ENCODE peak calls at places on chromosomes 13 and 19, in five cellular contexts. K, Z, H, Q and A are unnamed samples.

GRCh38 chr13:45511310-45512147 is 46.8 kb downstream of the COG3 start:
- DNase-seq in K (no peak), Z (peak; percentile 64), H (no peak), Q (no peak), A (peak; percentile 71)

GRCh38 chr13:19601749-19602725 is 31.4 kb upstream of the MPHOSPH8 start:
- DNase-seq in K (no peak), Z (peak; percentile 54), H (peak; percentile 23), Q (no peak), A (peak; percentile 46)

GRCh38 chr13:29465741-29466293 is 129.7 kb downstream of the SLC7A1 start:
- DNase-seq in K (no peak), Z (peak; percentile 83), H (no peak), Q (no peak), A (peak; percentile 73)

GRCh38 chr19:2428027-2428690 is 773 bp upstream of the TIMM13 start:
- DNase-seq in K (no peak), Z (peak; percentile 24), H (no peak), Q (peak; percentile 33), A (no peak)

GRCh38 chr19:39941151-39941550 is 6.7 kb upstream of the FCGBP start:
- DNase-seq in K (no peak), Z (no peak), H (no peak), Q (no peak), A (no peak)

GRCh38 chr13:50893211-50893852 is 16.3 kb upstream of the RNASEH2B start:
- DNase-seq in K (no peak), Z (peak; percentile 37), H (no peak), Q (peak; percentile 40), A (no peak)

GRCh38 chr19:402786-403185 is 6.2 kb downstream of the C2CD4C start:
- DNase-seq in K (no peak), Z (no peak), H (no peak), Q (no peak), A (no peak)

GRCh38 chr19:41860419-41861097 is 503 bp downstream of the RPS19 start:
- DNase-seq in K (no peak), Z (peak; percentile 22), H (no peak), Q (no peak), A (no peak)

GRCh38 chr19:55053735-55054134 is 9.2 kb downstream of the RDH13 start:
- DNase-seq in K (no peak), Z (no peak), H (no peak), Q (no peak), A (no peak)

GRCh38 chr13:84399320-84400085 is 517.2 kb upstream of the SLITRK1 start:
- DNase-seq in K (no peak), Z (peak; percentile 51), H (no peak), Q (no peak), A (peak; percentile 9)

GRCh38 chr13:37715606-37716015 is 117.0 kb upstream of the POSTN start:
- DNase-seq in K (no peak), Z (peak; percentile 92), H (no peak), Q (no peak), A (peak; percentile 31)

GRCh38 chr19:50215820-50216219 is 12.4 kb downstream of the MYH14 start:
- DNase-seq in K (no peak), Z (no peak), H (no peak), Q (no peak), A (no peak)

GRCh38 chr19:49579947-49580263 is 451 bp downstream of the NOSIP start:
- DNase-seq in K (no peak), Z (no peak), H (no peak), Q (no peak), A (no peak)

GRCh38 chr13:30864352-30865130 is 41.5 kb upstream of the MEDAG start:
- DNase-seq in K (no peak), Z (peak; percentile 98), H (no peak), Q (no peak), A (no peak)

GRCh38 chr13:26679411-26679810 is 81.2 kb downstream of the GPR12 start:
- DNase-seq in K (no peak), Z (peak; percentile 23), H (no peak), Q (no peak), A (no peak)

GRCh38 chr19:1151917-1152601 is 22.0 kb downstream of the SBNO2 start:
- DNase-seq in K (no peak), Z (no peak), H (no peak), Q (no peak), A (no peak)

GRCh38 chr19:2014731-2015610 is 543 bp downstream of the BTBD2 start:
- DNase-seq in K (no peak), Z (no peak), H (no peak), Q (no peak), A (no peak)

GRCh38 chr19:18274776-18275356 is 614 bp upstream of the IQCN start:
- DNase-seq in K (no peak), Z (peak; percentile 86), H (peak; percentile 85), Q (no peak), A (peak; percentile 94)

GRCh38 chr19:35596366-35596999 is 10.5 kb downstream of the PMIS2 start:
- DNase-seq in K (no peak), Z (no peak), H (no peak), Q (no peak), A (peak; percentile 16)

GRCh38 chr13:60261432-60262351 is 98.0 kb upstream of the DIAPH3 start:
- DNase-seq in K (no peak), Z (no peak), H (no peak), Q (no peak), A (no peak)

GRCh38 chr19:9796113-9796773 is 22.6 kb downstream of the FBXL12 start:
- DNase-seq in K (peak; percentile 72), Z (peak; percentile 87), H (peak; percentile 85), Q (peak; percentile 83), A (peak; percentile 94)

GRCh38 chr13:53422415-53422814 is 393.8 kb downstream of the OLFM4 start:
- DNase-seq in K (no peak), Z (no peak), H (no peak), Q (no peak), A (no peak)

GRCh38 chr19:54209748-54210494 is 9.3 kb downstream of the RPS9 start:
- DNase-seq in K (no peak), Z (peak; percentile 97), H (peak; percentile 95), Q (peak; percentile 56), A (peak; percentile 100)

GRCh38 chr13:20400774-20401173 is 124.9 kb downstream of the CRYL1 start:
- DNase-seq in K (no peak), Z (peak; percentile 71), H (peak; percentile 19), Q (no peak), A (no peak)

GRCh38 chr13:49213539-49213938 is 6.6 kb upstream of the MLNR start:
- DNase-seq in K (no peak), Z (no peak), H (no peak), Q (no peak), A (no peak)

GRCh38 chr13:74306496-74306895 is 172.3 kb upstream of the KLF12 start:
- DNase-seq in K (no peak), Z (peak; percentile 40), H (no peak), Q (no peak), A (peak; percentile 18)

GRCh38 chr19:33997690-33998089 is 174.6 kb upstream of the LSM14A start:
- DNase-seq in K (no peak), Z (no peak), H (no peak), Q (no peak), A (no peak)

GRCh38 chr19:33998302-33998701 is 174.0 kb upstream of the LSM14A start:
- DNase-seq in K (no peak), Z (no peak), H (no peak), Q (no peak), A (no peak)

DNA sequence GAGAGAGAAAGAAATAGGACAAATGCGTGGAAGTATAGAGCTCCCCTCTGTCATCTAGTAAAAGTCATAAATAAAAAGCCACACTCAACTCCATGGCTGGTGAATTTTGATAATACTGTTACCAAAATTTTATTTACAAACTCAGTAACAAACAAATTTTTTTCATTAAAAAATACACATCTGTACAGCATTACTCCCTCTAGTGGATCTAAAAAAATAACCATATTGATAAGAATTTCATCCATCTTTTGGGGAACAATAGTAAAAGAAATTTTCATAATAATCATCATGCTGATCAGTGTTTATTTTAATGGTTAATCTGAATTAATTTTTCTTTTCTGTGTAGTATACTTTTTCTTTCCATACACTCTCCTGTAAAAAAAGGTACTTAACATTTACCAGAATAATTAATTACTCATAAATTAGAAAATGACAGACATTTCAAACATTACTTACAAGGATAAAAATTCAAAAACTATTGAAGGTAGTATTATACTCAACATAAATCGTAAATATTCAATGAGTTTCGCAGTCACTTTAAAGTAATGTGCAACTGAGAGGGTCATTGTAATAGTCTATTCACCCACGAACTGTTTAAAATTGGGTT is 173.5 kb upstream of the LSM14A start:
- DNase-seq in K (no peak), Z (peak; percentile 6), H (no peak), Q (no peak), A (peak; percentile 5)
- TF ChIP-seq CTCF in K (peak; percentile 30), Z (no peak), H (peak; percentile 36), Q (no peak), A (peak; percentile 28)

GRCh38 chr13:72952529-72953141 is 106.2 kb upstream of the KLF5 start:
- DNase-seq in K (no peak), Z (no peak), H (no peak), Q (no peak), A (no peak)
- TF ChIP-seq CTCF in K (no peak), Z (no peak), H (no peak), Q (no peak), A (no peak)

GRCh38 chr19:43224855-43225253 is 19.4 kb upstream of the PSG4 start:
- DNase-seq in K (no peak), Z (no peak), H (no peak), Q (no peak), A (no peak)

GRCh38 chr19:43229315-43229714 is 23.9 kb upstream of the PSG4 start:
- DNase-seq in K (no peak), Z (peak; percentile 11), H (no peak), Q (no peak), A (peak; percentile 43)
- TF ChIP-seq CTCF in K (no peak), Z (no peak), H (no peak), Q (no peak), A (peak; percentile 33)

GRCh38 chr19:8696993-8697392 is 1.6 kb downstream of the ACTL9 start:
- DNase-seq in K (no peak), Z (no peak), H (no peak), Q (no peak), A (no peak)

GRCh38 chr19:8699908-8700307 is 1.3 kb upstream of the ACTL9 start:
- DNase-seq in K (no peak), Z (no peak), H (no peak), Q (no peak), A (no peak)

GRCh38 chr19:8698433-8699063 is at the start of gene ACTL9:
- DNase-seq in K (no peak), Z (no peak), H (no peak), Q (no peak), A (no peak)

GRCh38 chr19:8695911-8696310 is 2.7 kb downstream of the ACTL9 start:
- DNase-seq in K (no peak), Z (no peak), H (no peak), Q (no peak), A (no peak)

DNA sequence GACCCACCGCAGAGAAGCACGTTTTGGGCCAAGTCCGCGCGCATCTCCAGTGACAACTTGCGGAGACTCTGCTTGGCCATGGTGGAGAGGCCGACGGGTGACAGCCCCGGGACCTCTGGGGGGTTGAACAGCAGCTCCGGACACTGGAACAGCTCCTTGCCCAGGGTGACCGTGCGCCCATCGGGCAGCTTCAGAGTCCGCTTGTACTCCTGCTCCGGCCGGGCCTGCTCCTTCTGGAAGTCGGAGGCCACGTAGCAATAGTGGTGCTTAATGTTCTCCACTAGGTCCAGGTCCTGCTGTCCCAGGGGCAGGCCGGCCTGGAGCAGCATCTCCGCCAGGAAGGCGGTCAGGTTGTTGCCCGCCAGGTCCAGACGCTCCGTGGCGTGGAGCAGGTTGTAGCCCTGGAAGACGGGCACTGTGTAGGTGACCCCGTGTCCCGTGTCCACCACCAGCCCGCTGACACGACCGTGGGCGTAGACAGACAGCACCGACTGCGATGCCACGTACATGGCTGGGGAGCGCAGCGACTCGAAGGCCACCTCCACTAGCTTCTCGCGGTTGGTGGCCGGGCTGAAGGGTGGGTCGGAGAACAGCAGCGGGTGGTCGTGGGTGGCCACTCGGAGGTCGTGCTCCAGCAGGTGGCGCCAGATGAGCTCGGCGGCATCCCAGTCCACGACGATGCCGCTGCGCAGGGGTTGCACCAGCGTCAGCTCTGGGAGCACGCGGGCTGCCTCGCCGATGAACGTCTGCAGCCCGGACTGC is 743 bp downstream of the ACTL9 start:
- DNase-seq in K (no peak), Z (no peak), H (no peak), Q (no peak), A (no peak)
- TF ChIP-seq CTCF in K (no peak), Z (no peak), H (no peak), Q (no peak), A (peak; percentile 8)